ENCODE peak calls at places on chromosomes 7 and 10, in six cellular contexts. C, E, D, R, A and G are unnamed samples.

GRCh38 chr10:132142396-132143161 is 44.2 kb upstream of the DPYSL4 start:
- DNase-seq in C (peak; percentile 69), E (no peak), D (peak; percentile 9), R (peak; percentile 64), A (peak; percentile 83), G (no peak)

GRCh38 chr10:129799942-129800341 is 164.1 kb downstream of the EBF3 start:
- DNase-seq in C (no peak), E (peak; percentile 60), D (no peak), R (no peak), A (no peak), G (no peak)

GRCh38 chr10:33114451-33114944 is 156.5 kb upstream of the ITGB1 start:
- DNase-seq in C (peak; percentile 57), E (peak; percentile 68), D (no peak), R (no peak), A (no peak), G (no peak)

GRCh38 chr10:44723654-44724053 is 187.5 kb upstream of the TMEM72 start:
- DNase-seq in C (no peak), E (no peak), D (no peak), R (no peak), A (no peak), G (peak; percentile 71)

GRCh38 chr7:35991511-35992232 is 161.4 kb upstream of the EEPD1 start:
- DNase-seq in C (no peak), E (no peak), D (no peak), R (no peak), A (no peak), G (no peak)

GRCh38 chr10:130902471-130902870 is 409.1 kb downstream of the TCERG1L start:
- DNase-seq in C (no peak), E (no peak), D (no peak), R (no peak), A (no peak), G (no peak)

GRCh38 chr10:84177541-84178386 is 4.2 kb downstream of the GPR15LG start:
- DNase-seq in C (peak; percentile 48), E (no peak), D (peak; percentile 78), R (no peak), A (peak; percentile 51), G (no peak)

GRCh38 chr7:620052-620451 is 100.4 kb upstream of the PDGFA start:
- DNase-seq in C (no peak), E (peak; percentile 75), D (no peak), R (no peak), A (no peak), G (no peak)

GRCh38 chr10:24208661-24209420 is at the start of gene KIAA1217:
- DNase-seq in C (no peak), E (no peak), D (peak; percentile 26), R (peak; percentile 26), A (peak; percentile 39), G (no peak)

GRCh38 chr7:100109521-100110163 is 8.2 kb downstream of the AP4M1 start:
- DNase-seq in C (no peak), E (no peak), D (no peak), R (no peak), A (no peak), G (no peak)

GRCh38 chr10:74153123-74153522 is 2.1 kb downstream of the ADK start:
- DNase-seq in C (no peak), E (no peak), D (no peak), R (no peak), A (no peak), G (no peak)

GRCh38 chr7:104228442-104228841 is 20.6 kb upstream of the ORC5 start:
- DNase-seq in C (no peak), E (no peak), D (no peak), R (no peak), A (no peak), G (no peak)

GRCh38 chr7:9711259-9711658 is 1262.4 kb upstream of the PHF14 start:
- DNase-seq in C (no peak), E (no peak), D (no peak), R (no peak), A (no peak), G (no peak)

GRCh38 chr10:33927347-33927746 is 592.9 kb upstream of the NRP1 start:
- DNase-seq in C (no peak), E (no peak), D (no peak), R (no peak), A (no peak), G (no peak)

GRCh38 chr10:24762161-24762924 is 38.7 kb upstream of the ARHGAP21 start:
- DNase-seq in C (no peak), E (no peak), D (no peak), R (no peak), A (no peak), G (peak; percentile 3)

GRCh38 chr10:8051851-8052257 is 2.6 kb upstream of the GATA3 start:
- DNase-seq in C (no peak), E (no peak), D (no peak), R (no peak), A (no peak), G (no peak)

GRCh38 chr10:132292972-132293415 is 14.8 kb downstream of the STK32C start:
- DNase-seq in C (no peak), E (no peak), D (no peak), R (no peak), A (no peak), G (no peak)

GRCh38 chr7:116356979-116357378 is 142.6 kb upstream of the CAV2 start:
- DNase-seq in C (no peak), E (no peak), D (no peak), R (no peak), A (no peak), G (no peak)

GRCh38 chr10:129509835-129510234 is 42.8 kb downstream of the MGMT start:
- DNase-seq in C (no peak), E (no peak), D (no peak), R (no peak), A (no peak), G (no peak)

GRCh38 chr7:101900103-101900502 is 82.7 kb downstream of the CUX1 start:
- DNase-seq in C (no peak), E (no peak), D (no peak), R (no peak), A (no peak), G (no peak)

GRCh38 chr7:23971031-23971430 is 261.0 kb downstream of the STK31 start:
- DNase-seq in C (no peak), E (no peak), D (no peak), R (no peak), A (no peak), G (no peak)

GRCh38 chr7:127245582-127245981 is 7.2 kb downstream of the GRM8 start:
- DNase-seq in C (no peak), E (no peak), D (no peak), R (no peak), A (no peak), G (no peak)

GRCh38 chr7:141355057-141355456 is 196.2 kb upstream of the AGK start:
- DNase-seq in C (no peak), E (no peak), D (no peak), R (no peak), A (no peak), G (peak; percentile 46)

GRCh38 chr7:41162612-41163011 is 540.3 kb downstream of the INHBA start:
- DNase-seq in C (no peak), E (no peak), D (no peak), R (no peak), A (no peak), G (no peak)

GRCh38 chr7:155543926-155544325 is 2.4 kb downstream of the CNPY1 start:
- DNase-seq in C (no peak), E (no peak), D (no peak), R (no peak), A (no peak), G (no peak)

GRCh38 chr10:78028438-78029293 is 649 bp downstream of the POLR3A start:
- DNase-seq in C (no peak), E (no peak), D (peak; percentile 42), R (no peak), A (no peak), G (no peak)

GRCh38 chr10:15579605-15580004 is 140.1 kb downstream of the ITGA8 start:
- DNase-seq in C (no peak), E (no peak), D (no peak), R (no peak), A (no peak), G (no peak)

GRCh38 chr10:132688580-132689420 is 97.1 kb downstream of the NKX6-2 start:
- DNase-seq in C (no peak), E (no peak), D (no peak), R (no peak), A (no peak), G (no peak)

GRCh38 chr10:64708920-64709681 is 1187.9 kb downstream of the REEP3 start:
- DNase-seq in C (no peak), E (no peak), D (no peak), R (no peak), A (no peak), G (no peak)

GRCh38 chr7:130985361-130985760 is 251.4 kb upstream of the KLF14 start:
- DNase-seq in C (no peak), E (no peak), D (no peak), R (no peak), A (no peak), G (no peak)

GRCh38 chr10:68861253-68861652 is 33.9 kb downstream of the STOX1 start:
- DNase-seq in C (no peak), E (peak; percentile 3), D (no peak), R (no peak), A (no peak), G (no peak)

GRCh38 chr10:12884851-12885250 is 116.7 kb downstream of the CCDC3 start:
- DNase-seq in C (no peak), E (no peak), D (no peak), R (no peak), A (no peak), G (no peak)

GRCh38 chr7:98826811-98827231 is 43.0 kb downstream of the TMEM130 start:
- DNase-seq in C (no peak), E (no peak), D (no peak), R (no peak), A (no peak), G (no peak)

GRCh38 chr10:84948644-84949043 is 620.3 kb downstream of the CCSER2 start:
- DNase-seq in C (no peak), E (no peak), D (no peak), R (no peak), A (no peak), G (no peak)

GRCh38 chr7:918441-919113 is 35.9 kb downstream of the ADAP1 start:
- DNase-seq in C (no peak), E (no peak), D (no peak), R (no peak), A (no peak), G (no peak)

GRCh38 chr7:116809636-116810266 is 52.6 kb upstream of the CAPZA2 start:
- DNase-seq in C (peak; percentile 30), E (peak; percentile 22), D (peak; percentile 68), R (no peak), A (peak; percentile 40), G (no peak)